ENCODE peak calls at places on chromosomes 12 and 14, in ten cellular contexts. R is upper lobe of left lung, K is left ventricle myocardium inferior, P is mesenchymal stem cell, M is lower lobe of right lung, I is neuronal stem cell, B is ACHN, Q is AG10803, W is HEK293T, A is astrocyte of the cerebellum. Z is an unnamed sample.

GRCh38 chr12:132729541-132730320 is 19.1 kb downstream of the PGAM5 start:
- DNase-seq in W (no peak), M (peak; percentile 35), I (no peak), A (no peak), B (peak; percentile 35), R (no peak), P (peak; percentile 12), Q (no peak), K (no peak), Z (no peak)

GRCh38 chr12:106275458-106275857 is 27.1 kb upstream of the TCP11L2 start:
- DNase-seq in K (no peak), A (no peak), M (no peak), B (no peak), W (no peak), P (no peak), Q (no peak), I (no peak), R (no peak), Z (no peak)

GRCh38 chr12:108773798-108774788 is 42.8 kb upstream of the CORO1C start:
- DNase-seq in I (no peak), B (peak; percentile 33), W (no peak), M (peak; percentile 86), K (peak; percentile 88), Q (peak; percentile 90), P (peak; percentile 87), A (peak; percentile 28), R (peak; percentile 85), Z (peak; percentile 88)

GRCh38 chr12:25689996-25690501 is 137.0 kb upstream of the LMNTD1 start:
- DNase-seq in P (no peak), K (peak; percentile 26), M (peak; percentile 50), I (no peak), R (no peak), B (no peak), A (no peak), Q (peak; percentile 65), W (no peak), Z (no peak)

GRCh38 chr14:36952702-36953101 is 219.7 kb downstream of the SLC25A21 start:
- DNase-seq in I (no peak), K (no peak), P (no peak), A (no peak), M (no peak), Q (peak; percentile 77), W (no peak), R (no peak), B (no peak), Z (no peak)

GRCh38 chr12:28415755-28416154 is 225.5 kb downstream of the CCDC91 start:
- DNase-seq in K (no peak), W (no peak), Q (peak; percentile 90), I (no peak), R (no peak), P (peak; percentile 56), M (no peak), A (peak; percentile 61), B (peak; percentile 77), Z (no peak)

GRCh38 chr12:8823565-8824300 is 1.3 kb downstream of the A2ML1 start:
- DNase-seq in M (no peak), R (no peak), P (peak; percentile 34), I (peak; percentile 58), Q (peak; percentile 17), B (peak; percentile 31), K (no peak), A (peak; percentile 13), W (peak; percentile 58), Z (no peak)

GRCh38 chr14:79021756-79022155 is 851.6 kb downstream of the NRXN3 start:
- DNase-seq in B (no peak), Q (no peak), M (no peak), K (no peak), A (no peak), I (no peak), W (no peak), R (no peak), P (no peak), Z (no peak)

GRCh38 chr12:66803972-66804371 is 125.1 kb upstream of the GRIP1 start:
- DNase-seq in I (peak; percentile 32), M (no peak), Q (no peak), A (no peak), B (peak; percentile 31), P (no peak), K (no peak), R (peak; percentile 4), W (peak; percentile 38), Z (no peak)

GRCh38 chr14:53517276-53517960 is 364.3 kb upstream of the DDHD1 start:
- DNase-seq in W (no peak), I (no peak), M (no peak), B (no peak), K (no peak), A (no peak), Q (peak; percentile 79), R (no peak), P (peak; percentile 43), Z (no peak)

GRCh38 chr14:83096092-83096491 is 1562.4 kb upstream of the SEL1L start:
- DNase-seq in P (peak; percentile 1), K (no peak), I (no peak), M (no peak), R (no peak), A (peak; percentile 49), B (no peak), Q (no peak), W (no peak), Z (no peak)

GRCh38 chr14:91032250-91032649 is 28.2 kb downstream of the RPS6KA5 start:
- DNase-seq in R (no peak), B (no peak), W (no peak), A (no peak), K (no peak), Q (peak; percentile 32), P (no peak), I (no peak), M (no peak), Z (no peak)

GRCh38 chr14:64591809-64592208 is 42.0 kb downstream of the PPP1R36 start:
- DNase-seq in B (no peak), M (no peak), I (no peak), A (no peak), Q (peak; percentile 13), P (peak; percentile 54), R (no peak), K (no peak), W (no peak), Z (no peak)

GRCh38 chr12:47602330-47602729 is 103.5 kb downstream of the RPAP3 start:
- DNase-seq in W (no peak), P (peak; percentile 3), A (no peak), Q (no peak), B (no peak), M (no peak), K (no peak), I (no peak), R (no peak), Z (no peak)

GRCh38 chr12:68400231-68400829 is 68.2 kb upstream of the MDM1 start:
- DNase-seq in A (no peak), M (no peak), B (no peak), K (no peak), Q (no peak), R (no peak), P (no peak), W (no peak), I (no peak), Z (no peak)

GRCh38 chr12:65685514-65685913 is 138.8 kb upstream of the HMGA2 start:
- DNase-seq in R (no peak), K (no peak), W (peak; percentile 31), A (no peak), M (no peak), B (peak; percentile 60), Q (peak; percentile 53), P (peak; percentile 40), I (no peak), Z (no peak)

GRCh38 chr12:25266522-25266921 is 15.8 kb upstream of the KRAS start:
- DNase-seq in W (no peak), I (no peak), R (no peak), Q (peak; percentile 55), A (no peak), B (no peak), M (no peak), P (no peak), K (no peak), Z (no peak)

GRCh38 chr12:124709722-124710656 is 142.6 kb upstream of the NCOR2 start:
- DNase-seq in R (no peak), W (no peak), B (no peak), K (no peak), P (peak; percentile 69), A (no peak), Q (peak; percentile 94), I (no peak), M (no peak), Z (no peak)

GRCh38 chr14:74048291-74048690 is 29.1 kb downstream of the BBOF1 start:
- DNase-seq in M (no peak), B (peak; percentile 75), R (no peak), W (peak; percentile 17), K (no peak), I (no peak), P (no peak), Q (no peak), A (no peak), Z (no peak)

GRCh38 chr14:102408729-102409128 is 46.0 kb downstream of the TECPR2 start:
- DNase-seq in A (no peak), M (no peak), Q (no peak), R (no peak), W (no peak), P (no peak), B (no peak), K (no peak), I (no peak), Z (no peak)

GRCh38 chr14:54564071-54564798 is 2.7 kb upstream of the SAMD4A start:
- DNase-seq in Q (peak; percentile 47), R (no peak), K (no peak), P (peak; percentile 69), B (peak; percentile 58), I (peak; percentile 29), M (no peak), A (peak; percentile 39), W (no peak), Z (no peak)

GRCh38 chr12:104064031-104064841 is at the start of gene HCFC2:
- DNase-seq in B (peak; percentile 95), P (peak; percentile 93), I (peak; percentile 85), K (peak; percentile 92), M (peak; percentile 94), R (peak; percentile 96), W (peak; percentile 94), Q (peak; percentile 85), A (no peak), Z (peak; percentile 93)

GRCh38 chr12:92503977-92504966 is 198.5 kb upstream of the PLEKHG7 start:
- DNase-seq in P (peak; percentile 5), Q (no peak), B (no peak), W (no peak), K (peak; percentile 33), I (no peak), A (no peak), R (no peak), M (peak; percentile 51), Z (no peak)

GRCh38 chr14:31071151-31071550 is 45.0 kb upstream of the STRN3 start:
- DNase-seq in M (no peak), A (no peak), B (no peak), P (peak; percentile 45), R (no peak), W (no peak), I (no peak), Q (peak; percentile 55), K (no peak), Z (no peak)

GRCh38 chr12:120432772-120433525 is 5.0 kb upstream of the COX6A1 start:
- DNase-seq in P (no peak), B (no peak), A (no peak), R (no peak), K (no peak), W (no peak), M (no peak), Q (no peak), I (no peak), Z (no peak)

GRCh38 chr12:88375960-88376305 is 204.3 kb downstream of the KITLG start:
- DNase-seq in K (no peak), M (no peak), W (no peak), A (no peak), Q (no peak), P (no peak), R (no peak), I (no peak), B (no peak), Z (no peak)

GRCh38 chr12:92553389-92553788 is 149.4 kb upstream of the PLEKHG7 start:
- DNase-seq in M (no peak), P (peak; percentile 72), R (no peak), K (peak; percentile 70), Q (no peak), I (no peak), W (no peak), A (no peak), B (no peak), Z (peak; percentile 72)

GRCh38 chr12:51887476-51888315 is at the start of gene ANKRD33:
- DNase-seq in W (no peak), I (no peak), A (no peak), P (peak; percentile 68), R (peak; percentile 91), Q (no peak), B (no peak), K (no peak), M (no peak), Z (peak; percentile 78)

Z was measured in suprapubic skin.